ENCODE peak calls at places on chromosome 7, in five cellular contexts. L is A549, M is body of pancreas, T is transverse colon, C is spleen. F is an unnamed sample. For H3K9me3, the result is how much of the 10 kb centered on the place peaks cover.

GRCh38 chr7:46660402-46660801 is 739.3 kb upstream of the IGFBP3 start:
- DNase-seq in L (peak), M (no peak), T (no peak), C (no peak), F (no peak)

GRCh38 chr7:126778101-126778500 is 474.6 kb downstream of the GRM8 start:
- DNase-seq in L (no peak), M (no peak), T (no peak), C (no peak), F (no peak)

GRCh38 chr7:77409739-77410545 is 6.2 kb downstream of the GSAP start:
- DNase-seq in L (peak), M (no peak), T (no peak), C (no peak), F (no peak)

GRCh38 chr7:66330961-66331360 is 125.8 kb downstream of the TPST1 start:
- DNase-seq in L (no peak), M (no peak), T (no peak), C (no peak), F (peak)

GRCh38 chr7:134813668-134814067 is 34.2 kb downstream of the CALD1 start:
- DNase-seq in L (no peak), M (no peak), T (no peak), C (no peak), F (no peak)

GRCh38 chr7:98213296-98213873 is 2.1 kb downstream of the BHLHA15 start:
- DNase-seq in L (no peak), M (no peak), T (no peak), C (peak), F (no peak)

GRCh38 chr7:69756235-69756634 is 158.0 kb downstream of the AUTS2 start:
- DNase-seq in L (no peak), M (no peak), T (no peak), C (no peak), F (no peak)

GRCh38 chr7:153190452-153190851 is 430.9 kb downstream of the ACTR3B start:
- DNase-seq in L (peak), M (no peak), T (no peak), C (no peak), F (no peak)

GRCh38 chr7:156816943-156817572 is 75.9 kb downstream of the LMBR1 start:
- DNase-seq in L (no peak), M (no peak), T (no peak), C (no peak), F (no peak)

GRCh38 chr7:157396316-157397035 is 59.7 kb downstream of the DNAJB6 start:
- DNase-seq in L (no peak), M (no peak), T (no peak), C (no peak), F (no peak)

GRCh38 chr7:129816742-129817141 is 136.0 kb downstream of the UBE2H start:
- DNase-seq in L (no peak), M (no peak), T (no peak), C (no peak), F (no peak)
- H3K27ac ChIP-seq in L (no peak), M (no peak), T (no peak), C (no peak), F (no peak)

GRCh38 chr7:274262-274661 is 15.7 kb upstream of the FOXL3 start:
- DNase-seq in L (no peak), M (no peak), T (no peak), C (no peak), F (no peak)

GRCh38 chr7:273327-273726 is 16.6 kb upstream of the FOXL3 start:
- DNase-seq in L (no peak), M (no peak), T (no peak), C (no peak), F (no peak)

GRCh38 chr7:278081-278480 is 11.9 kb upstream of the FOXL3 start:
- DNase-seq in L (no peak), M (no peak), T (no peak), C (peak), F (no peak)

GRCh38 chr7:277228-277627 is 12.7 kb upstream of the FOXL3 start:
- DNase-seq in L (no peak), M (no peak), T (no peak), C (no peak), F (no peak)

GRCh38 chr7:276230-276835 is 13.6 kb upstream of the FOXL3 start:
- DNase-seq in L (no peak), M (no peak), T (no peak), C (peak), F (no peak)
- H3K9me3 ChIP-seq in L (under half), M (under half), T (under half), C (half or more), F (under half)

GRCh38 chr7:99624487-99624886 is 7.7 kb downstream of the ZSCAN25 start:
- DNase-seq in L (no peak), M (no peak), T (peak), C (peak), F (no peak)
- TF ChIP-seq POLR2A in L (no peak), M (no peak), T (no peak), C (no peak), F (no peak)

DNA sequence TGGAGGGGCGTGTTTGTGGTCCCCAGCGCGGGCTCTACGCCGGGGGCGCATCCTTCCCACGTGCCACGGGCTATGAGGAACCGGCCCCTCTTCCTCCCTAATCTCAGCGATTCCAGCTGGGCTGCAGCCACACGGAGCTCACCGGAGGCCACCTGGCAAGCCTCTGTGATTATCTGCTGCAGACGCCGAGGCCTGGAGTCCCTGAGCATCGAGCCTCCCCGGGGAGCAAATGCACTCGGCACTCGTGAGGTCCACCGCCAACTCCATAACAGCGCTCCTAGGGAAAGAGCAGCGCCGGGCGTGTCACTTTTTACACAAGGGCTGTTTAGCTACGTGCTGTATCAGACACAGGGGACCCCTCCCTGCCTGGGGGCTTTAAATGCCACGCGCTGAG is 101.1 kb downstream of the DYNC2I1 start:
- DNase-seq in L (no peak), M (peak), T (no peak), C (no peak), F (no peak)
- H3K27ac ChIP-seq in L (no peak), M (no peak), T (peak), C (no peak), F (no peak)

DNA sequence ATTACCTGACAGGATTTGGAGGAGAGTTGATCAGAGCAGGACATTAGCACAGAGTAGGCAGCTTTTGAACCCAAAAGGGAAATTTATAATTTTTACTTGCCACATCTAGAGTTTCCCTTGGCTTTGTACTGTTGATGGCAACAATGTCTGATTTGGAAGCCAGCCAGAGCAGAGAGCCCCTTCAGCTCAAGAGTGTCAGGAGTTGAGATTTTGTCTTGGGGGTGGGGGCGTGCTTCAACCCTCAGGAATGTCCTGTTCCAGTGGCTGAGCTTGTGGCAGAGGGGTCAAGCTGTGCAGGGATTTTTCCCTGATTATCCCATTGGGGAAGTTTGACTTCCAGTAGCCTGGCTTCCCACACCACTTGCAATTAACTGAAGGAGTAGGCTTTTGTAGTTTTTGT is 27.0 kb downstream of the SP4 start:
- DNase-seq in L (no peak), M (no peak), T (no peak), C (no peak), F (no peak)
- H3K9me3 ChIP-seq in L (under half), M (under half), T (under half), C (under half), F (under half)

GRCh38 chr7:139828446-139828845 is 618 bp upstream of the TBXAS1 start:
- DNase-seq in L (no peak), M (no peak), T (no peak), C (no peak), F (no peak)

GRCh38 chr7:139829654-139830130 is 628 bp downstream of the TBXAS1 start:
- DNase-seq in L (no peak), M (no peak), T (no peak), C (no peak), F (no peak)

GRCh38 chr7:139830292-139830691 is 1.2 kb downstream of the TBXAS1 start:
- DNase-seq in L (no peak), M (no peak), T (no peak), C (no peak), F (no peak)

GRCh38 chr7:139830779-139831498 is 1.9 kb downstream of the TBXAS1 start:
- DNase-seq in L (no peak), M (no peak), T (no peak), C (no peak), F (no peak)

GRCh38 chr7:139828880-139829653 is at the start of gene TBXAS1:
- DNase-seq in L (peak), M (peak), T (peak), C (peak), F (peak)
- TF ChIP-seq POLR2A in L (no peak), M (no peak), T (peak), C (no peak), F (no peak)

GRCh38 chr7:100003711-100004661 is 11.4 kb upstream of the ZKSCAN1 start:
- DNase-seq in L (peak), M (peak), T (peak), C (peak), F (no peak)

GRCh38 chr7:100011516-100011915 is 3.9 kb upstream of the ZKSCAN1 start:
- DNase-seq in L (no peak), M (no peak), T (no peak), C (no peak), F (no peak)

GRCh38 chr7:100010901-100011300 is 4.5 kb upstream of the ZKSCAN1 start:
- DNase-seq in L (no peak), M (no peak), T (no peak), C (no peak), F (no peak)

GRCh38 chr7:100008525-100008924 is 6.9 kb upstream of the ZKSCAN1 start:
- DNase-seq in L (no peak), M (peak), T (peak), C (no peak), F (no peak)

GRCh38 chr7:100007887-100008286 is 7.5 kb upstream of the ZKSCAN1 start:
- DNase-seq in L (no peak), M (no peak), T (no peak), C (peak), F (no peak)
- H3K27ac ChIP-seq in L (no peak), M (peak), T (no peak), C (no peak), F (no peak)

GRCh38 chr7:115747174-115747573 is 283.4 kb downstream of the TFEC start:
- DNase-seq in L (no peak), M (no peak), T (no peak), C (no peak), F (no peak)
- H3K9me3 ChIP-seq in L (under half), M (under half), T (under half), C (under half), F (under half)

DNA sequence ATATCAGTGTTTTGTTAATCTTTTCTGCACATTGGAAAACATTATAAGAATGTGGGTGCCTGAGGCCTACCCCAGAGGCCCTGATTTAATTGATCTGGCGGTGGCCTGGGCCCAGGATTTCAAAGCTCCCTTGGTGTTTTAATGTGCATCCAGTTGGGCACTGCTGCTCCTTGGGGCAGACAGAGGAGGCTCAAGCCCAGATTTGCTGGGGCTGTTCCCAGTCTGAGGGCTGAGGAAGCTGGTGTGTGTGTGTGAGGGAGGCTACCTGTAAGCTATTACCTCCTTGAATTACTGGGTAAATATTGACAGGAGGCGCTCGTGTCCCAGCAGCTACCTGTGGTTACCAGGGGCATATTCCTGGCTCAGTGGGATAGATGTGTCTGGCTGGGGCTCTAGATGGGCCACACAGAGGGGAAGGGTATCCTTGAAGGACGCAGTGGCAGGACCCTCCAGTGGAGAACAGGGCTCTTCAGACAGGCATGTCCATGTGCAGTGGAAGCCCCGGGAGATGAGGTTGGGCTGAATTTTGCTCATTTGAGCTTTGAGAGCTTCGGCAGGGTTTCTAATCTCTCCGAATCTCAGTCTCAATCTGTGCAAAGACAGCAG is 975.4 kb upstream of the ZNF722 start:
- DNase-seq in L (no peak), M (no peak), T (no peak), C (no peak), F (no peak)
- TF ChIP-seq POLR2A in L (no peak), M (no peak), T (no peak), C (no peak), F (no peak)

F was measured in gastrocnemius medialis.